ENCODE peak calls at places on chromosomes 2 and 18, in four cellular contexts. One of them, this sample, is unnamed. For H3K4me1, the result is how much of the 10 kb centered on the place peaks cover.

GRCh38 chr2:65071499-65072180 is 15.4 kb downstream of the CEP68 start:
- DNase-seq in adrenal gland: peak
- DNase-seq in PC-3: peak
- DNase-seq in GM23248: peak
- DNase-seq in this sample: no peak

GRCh38 chr2:239953418-239954061 is 71.6 kb downstream of the NDUFA10 start:
- DNase-seq in adrenal gland: peak
- DNase-seq in PC-3: no peak
- DNase-seq in GM23248: peak
- DNase-seq in this sample: no peak

GRCh38 chr18:9647496-9648323 is 33.4 kb upstream of the PPP4R1 start:
- DNase-seq in adrenal gland: no peak
- DNase-seq in PC-3: peak
- DNase-seq in GM23248: peak
- DNase-seq in this sample: peak

GRCh38 chr18:49139726-49140125 is 189.0 kb upstream of the SMAD7 start:
- DNase-seq in adrenal gland: no peak
- DNase-seq in PC-3: no peak
- DNase-seq in GM23248: no peak
- DNase-seq in this sample: no peak

GRCh38 chr2:112048887-112049286 is 6.2 kb upstream of the TMEM87B start:
- DNase-seq in adrenal gland: no peak
- DNase-seq in PC-3: peak
- DNase-seq in GM23248: peak
- DNase-seq in this sample: no peak

GRCh38 chr18:657311-657997 is at the start of gene TYMS:
- DNase-seq in adrenal gland: peak
- DNase-seq in PC-3: peak
- DNase-seq in GM23248: peak
- DNase-seq in this sample: peak

GRCh38 chr2:47907097-47907781 is 941 bp upstream of the FBXO11 start:
- DNase-seq in adrenal gland: peak
- DNase-seq in PC-3: peak
- DNase-seq in GM23248: peak
- DNase-seq in this sample: peak

GRCh38 chr2:72913531-72914225 is 3.6 kb upstream of the EMX1 start:
- DNase-seq in adrenal gland: no peak
- DNase-seq in PC-3: no peak
- DNase-seq in GM23248: no peak
- DNase-seq in this sample: peak

GRCh38 chr2:149483004-149483605 is 104.5 kb downstream of the MMADHC start:
- DNase-seq in adrenal gland: peak
- DNase-seq in PC-3: peak
- DNase-seq in GM23248: peak
- DNase-seq in this sample: no peak

GRCh38 chr18:12911025-12911927 is 27.2 kb upstream of the PTPN2 start:
- DNase-seq in adrenal gland: no peak
- DNase-seq in PC-3: no peak
- DNase-seq in GM23248: peak
- DNase-seq in this sample: no peak

GRCh38 chr2:111662771-111663470 is 221.1 kb downstream of the ANAPC1 start:
- DNase-seq in adrenal gland: no peak
- DNase-seq in PC-3: peak
- DNase-seq in GM23248: peak
- DNase-seq in this sample: no peak

GRCh38 chr18:61173579-61173978 is 159.7 kb upstream of the CDH20 start:
- DNase-seq in adrenal gland: no peak
- DNase-seq in PC-3: no peak
- DNase-seq in GM23248: no peak
- DNase-seq in this sample: no peak

GRCh38 chr18:39724652-39725051 is 2159.1 kb upstream of the CELF4 start:
- DNase-seq in adrenal gland: no peak
- DNase-seq in PC-3: no peak
- DNase-seq in GM23248: peak
- DNase-seq in this sample: no peak

GRCh38 chr2:66578067-66578852 is 143.3 kb downstream of the MEIS1 start:
- DNase-seq in adrenal gland: peak
- DNase-seq in PC-3: no peak
- DNase-seq in GM23248: no peak
- DNase-seq in this sample: no peak

GRCh38 chr2:176398783-176399182 is 129.5 kb downstream of the MTX2 start:
- DNase-seq in adrenal gland: no peak
- DNase-seq in PC-3: peak
- DNase-seq in GM23248: peak
- DNase-seq in this sample: no peak

DNA sequence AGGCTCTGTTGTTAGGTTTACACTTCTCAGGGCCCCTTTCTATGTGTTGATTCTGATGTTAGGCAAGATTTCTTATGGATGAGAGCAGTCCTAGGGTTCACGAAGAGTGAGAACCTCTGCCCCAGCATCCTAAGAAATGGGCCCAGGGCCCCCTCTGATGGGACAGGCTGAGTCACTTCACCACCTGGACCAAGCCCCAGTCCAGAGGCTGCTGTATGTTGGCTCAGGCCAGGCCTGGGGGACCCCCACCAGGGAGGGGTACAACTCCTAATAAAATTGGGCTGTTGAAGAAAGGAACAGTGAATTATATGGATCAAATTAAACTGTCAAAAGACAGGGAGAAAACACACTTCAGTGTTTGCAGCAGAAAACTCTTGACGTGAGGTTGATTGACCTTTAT is 365.9 kb upstream of the HS6ST1 start:
- DNase-seq in adrenal gland: no peak
- DNase-seq in PC-3: no peak
- DNase-seq in GM23248: no peak
- DNase-seq in this sample: no peak
- H3K4me1 ChIP-seq in adrenal gland: under half
- H3K4me1 ChIP-seq in PC-3: under half
- H3K4me1 ChIP-seq in GM23248: under half
- H3K4me1 ChIP-seq in this sample: under half

DNA sequence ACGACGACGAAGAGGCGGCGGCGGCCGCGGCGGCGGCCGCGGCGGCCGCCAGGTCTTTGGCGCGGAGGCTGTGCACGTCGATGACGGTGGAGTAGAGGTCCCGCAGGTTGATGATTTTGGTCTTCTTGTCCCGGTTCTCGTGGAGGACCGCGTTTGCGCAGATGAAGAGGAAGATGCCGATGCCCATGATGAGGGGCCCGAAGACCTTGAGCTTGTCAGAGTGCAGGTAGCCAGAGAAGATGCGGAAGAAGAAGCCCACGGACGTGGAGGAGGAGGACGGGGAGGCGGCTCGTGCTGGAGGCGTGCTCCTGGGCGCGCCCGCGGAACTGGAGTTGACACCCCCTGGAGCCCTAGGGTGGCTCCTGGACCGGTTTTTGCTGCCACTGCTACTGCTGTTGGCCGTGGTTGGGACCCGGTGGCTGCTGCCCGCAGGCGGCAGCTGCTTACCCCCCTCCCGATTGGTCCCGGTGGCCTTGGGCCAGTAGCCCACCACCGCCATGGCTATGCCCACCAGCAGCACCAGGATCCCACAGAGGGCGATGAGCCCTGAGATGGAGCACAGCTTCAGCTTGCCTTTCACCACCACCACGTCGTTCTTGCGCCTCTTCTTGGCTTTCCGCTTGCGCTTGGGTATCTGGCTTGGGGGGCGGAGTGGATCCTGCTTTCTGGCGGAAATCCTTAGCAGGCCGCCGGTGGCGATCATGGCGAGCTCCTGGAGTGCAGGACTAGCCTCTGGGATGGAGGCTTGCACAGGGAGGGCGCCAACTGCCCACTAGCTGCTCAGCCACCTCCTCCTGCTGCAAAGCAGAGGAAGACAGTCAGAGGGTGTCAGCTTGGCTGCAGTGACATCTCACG is 3.7 kb downstream of the TMEM200C start:
- DNase-seq in adrenal gland: no peak
- DNase-seq in PC-3: no peak
- DNase-seq in GM23248: no peak
- DNase-seq in this sample: no peak
- H3K4me3 ChIP-seq in adrenal gland: no peak
- H3K4me3 ChIP-seq in PC-3: no peak
- H3K4me3 ChIP-seq in GM23248: no peak
- H3K4me3 ChIP-seq in this sample: no peak

GRCh38 chr2:61882850-61883249 is 5.6 kb downstream of the CCT4 start:
- DNase-seq in adrenal gland: no peak
- DNase-seq in PC-3: no peak
- DNase-seq in GM23248: no peak
- DNase-seq in this sample: no peak
- H3K4me1 ChIP-seq in adrenal gland: under half
- H3K4me1 ChIP-seq in PC-3: under half
- H3K4me1 ChIP-seq in GM23248: under half
- H3K4me1 ChIP-seq in this sample: under half

GRCh38 chr2:189379287-189379630 is 62.0 kb upstream of the WDR75 start:
- DNase-seq in adrenal gland: no peak
- DNase-seq in PC-3: peak
- DNase-seq in GM23248: peak
- DNase-seq in this sample: peak
- H3K4me3 ChIP-seq in adrenal gland: no peak
- H3K4me3 ChIP-seq in PC-3: peak
- H3K4me3 ChIP-seq in GM23248: peak
- H3K4me3 ChIP-seq in this sample: no peak

DNA sequence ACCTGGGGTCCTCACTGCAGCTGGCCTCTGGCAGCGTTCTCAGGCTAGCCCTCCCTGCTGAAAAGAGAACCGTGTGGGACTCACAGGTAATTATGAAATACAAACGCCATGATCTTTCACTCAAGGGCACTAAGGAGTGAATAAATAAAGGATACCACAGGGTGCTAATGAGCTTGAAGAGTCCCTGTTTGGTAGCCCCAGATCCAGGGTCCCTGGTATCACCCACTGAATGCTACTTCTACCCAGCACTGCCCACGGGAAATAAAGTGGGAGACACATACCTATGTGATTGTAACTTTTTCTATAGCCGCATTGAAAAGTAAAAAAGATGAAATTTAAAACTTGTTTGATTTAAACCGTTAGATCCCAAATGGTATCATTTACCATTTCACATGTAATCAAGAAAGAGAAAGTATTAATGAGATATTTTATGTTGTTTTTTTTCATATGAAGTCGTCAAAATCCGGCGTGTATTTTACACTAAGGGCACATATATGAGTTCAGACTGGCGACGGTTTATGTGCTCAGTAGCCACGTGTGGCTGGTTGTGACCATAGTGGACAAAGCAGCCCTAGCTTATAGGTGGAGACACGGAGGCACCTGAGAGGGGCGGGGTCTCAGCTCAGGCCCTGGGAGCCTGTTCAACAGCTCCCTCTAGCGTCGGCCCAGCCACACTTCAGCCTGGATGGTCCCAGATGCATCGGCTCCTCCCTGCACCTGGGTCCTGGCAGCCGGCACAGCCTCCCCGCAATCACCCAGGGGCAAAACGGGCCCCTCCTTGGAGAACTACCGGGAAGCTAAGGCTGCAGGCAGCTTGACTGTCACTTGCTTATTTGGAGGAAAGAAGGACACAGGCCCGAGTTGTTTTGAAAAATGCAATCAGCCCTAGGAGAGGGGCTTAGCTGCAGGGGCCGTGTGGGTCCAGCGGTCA is 39.2 kb downstream of the ODC1 start:
- DNase-seq in adrenal gland: peak
- DNase-seq in PC-3: peak
- DNase-seq in GM23248: peak
- DNase-seq in this sample: peak
- H3K4me1 ChIP-seq in adrenal gland: under half
- H3K4me1 ChIP-seq in PC-3: half or more
- H3K4me1 ChIP-seq in GM23248: under half
- H3K4me1 ChIP-seq in this sample: under half

GRCh38 chr2:10930731-10931516 is 19.2 kb downstream of the KCNF1 start:
- DNase-seq in adrenal gland: no peak
- DNase-seq in PC-3: no peak
- DNase-seq in GM23248: peak
- DNase-seq in this sample: no peak
- H3K4me3 ChIP-seq in adrenal gland: no peak
- H3K4me3 ChIP-seq in PC-3: no peak
- H3K4me3 ChIP-seq in GM23248: no peak
- H3K4me3 ChIP-seq in this sample: no peak

GRCh38 chr2:108640731-108641130 is 78.6 kb upstream of the RANBP2 start:
- DNase-seq in adrenal gland: no peak
- DNase-seq in PC-3: peak
- DNase-seq in GM23248: peak
- DNase-seq in this sample: no peak

GRCh38 chr2:108633379-108633778 is 85.9 kb upstream of the RANBP2 start:
- DNase-seq in adrenal gland: no peak
- DNase-seq in PC-3: no peak
- DNase-seq in GM23248: no peak
- DNase-seq in this sample: no peak

GRCh38 chr2:108635630-108636354 is 83.5 kb upstream of the RANBP2 start:
- DNase-seq in adrenal gland: no peak
- DNase-seq in PC-3: no peak
- DNase-seq in GM23248: no peak
- DNase-seq in this sample: no peak

GRCh38 chr2:108634591-108635160 is 84.6 kb upstream of the RANBP2 start:
- DNase-seq in adrenal gland: no peak
- DNase-seq in PC-3: no peak
- DNase-seq in GM23248: no peak
- DNase-seq in this sample: no peak

DNA sequence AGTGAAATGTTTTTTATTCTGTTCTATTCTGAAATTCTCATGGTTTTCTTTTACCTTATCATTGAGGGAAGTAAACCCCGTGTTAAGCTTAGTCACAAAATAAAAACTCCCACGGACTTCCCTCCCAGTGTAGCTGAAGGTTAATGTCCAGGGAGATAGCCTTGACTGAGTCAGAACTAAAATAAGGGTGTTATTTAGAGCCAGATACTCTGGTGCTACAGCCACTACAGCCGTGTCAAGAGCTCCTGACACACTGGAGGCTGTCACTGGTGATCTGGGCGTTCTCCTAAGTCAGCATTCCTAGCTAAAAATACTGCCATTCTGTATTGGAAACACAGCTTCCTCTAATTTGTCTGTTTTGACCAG is 82.0 kb upstream of the RANBP2 start:
- DNase-seq in adrenal gland: peak
- DNase-seq in PC-3: no peak
- DNase-seq in GM23248: peak
- DNase-seq in this sample: no peak
- H3K4me1 ChIP-seq in adrenal gland: half or more
- H3K4me1 ChIP-seq in PC-3: under half
- H3K4me1 ChIP-seq in GM23248: half or more
- H3K4me1 ChIP-seq in this sample: under half

This sample was measured in Caco-2.